ENCODE peak calls at places on chromosomes 16 and 17, in seven cellular contexts. V is fibroblast of mammary gland, I is ovary, C is fibroblast of the aortic adventitia, L is AG04450, W is upper lobe of right lung, M is aorta. E is an unnamed sample.

GRCh38 chr17:45364531-45365390 is 47.9 kb upstream of the MAP3K14 start:
- DNase-seq in V (peak; percentile 21), I (no peak), C (peak; percentile 63), L (no peak), W (peak; percentile 35), M (no peak), E (no peak)

GRCh38 chr17:31495049-31495885 is 103.8 kb downstream of the RAB11FIP4 start:
- DNase-seq in V (no peak), I (no peak), C (no peak), L (no peak), W (no peak), M (no peak), E (no peak)

GRCh38 chr17:33013596-33014375 is 22.1 kb downstream of the SPACA3 start:
- DNase-seq in V (no peak), I (no peak), C (no peak), L (no peak), W (no peak), M (no peak), E (no peak)

GRCh38 chr16:57266531-57267268 is 17.8 kb downstream of the PLLP start:
- DNase-seq in V (no peak), I (no peak), C (no peak), L (no peak), W (no peak), M (no peak), E (no peak)

GRCh38 chr17:42518046-42518754 is 17.8 kb upstream of the NAGLU start:
- DNase-seq in V (peak; percentile 99), I (peak; percentile 83), C (peak; percentile 99), L (peak; percentile 94), W (peak; percentile 76), M (peak; percentile 91), E (peak; percentile 69)

GRCh38 chr17:74742153-74742515 is 5.1 kb downstream of the RAB37 start:
- DNase-seq in V (no peak), I (no peak), C (no peak), L (no peak), W (no peak), M (peak; percentile 49), E (no peak)

GRCh38 chr16:11955713-11956123 is 9.3 kb upstream of the TNFRSF17 start:
- DNase-seq in V (peak; percentile 98), I (no peak), C (peak; percentile 89), L (peak; percentile 87), W (no peak), M (no peak), E (no peak)

GRCh38 chr16:4936991-4937781 is at the start of gene PPL:
- DNase-seq in V (no peak), I (peak; percentile 65), C (no peak), L (no peak), W (peak; percentile 96), M (no peak), E (peak; percentile 94)

GRCh38 chr17:77535435-77535834 is 394.7 kb downstream of the SEC14L1 start:
- DNase-seq in V (no peak), I (no peak), C (no peak), L (no peak), W (peak; percentile 45), M (peak; percentile 67), E (no peak)

GRCh38 chr16:69408451-69408850 is 16.0 kb upstream of the CYB5B start:
- DNase-seq in V (no peak), I (no peak), C (no peak), L (no peak), W (no peak), M (no peak), E (no peak)

GRCh38 chr16:4359914-4360313 is 8.8 kb upstream of the PAM16 start:
- DNase-seq in V (no peak), I (no peak), C (no peak), L (no peak), W (no peak), M (no peak), E (no peak)

GRCh38 chr16:59324462-59324861 is 590.3 kb upstream of the GOT2 start:
- DNase-seq in V (no peak), I (no peak), C (no peak), L (no peak), W (no peak), M (no peak), E (no peak)

GRCh38 chr16:55622302-55622701 is 33.5 kb upstream of the SLC6A2 start:
- DNase-seq in V (no peak), I (no peak), C (no peak), L (no peak), W (no peak), M (no peak), E (no peak)

GRCh38 chr17:37247825-37248224 is 128.0 kb upstream of the C17orf78 start:
- DNase-seq in V (no peak), I (no peak), C (no peak), L (no peak), W (no peak), M (no peak), E (no peak)

GRCh38 chr16:61890346-61890745 is 145.9 kb downstream of the CDH8 start:
- DNase-seq in V (no peak), I (no peak), C (no peak), L (no peak), W (no peak), M (no peak), E (no peak)

GRCh38 chr16:79740153-79740720 is 139.7 kb upstream of the MAF start:
- DNase-seq in V (no peak), I (no peak), C (no peak), L (no peak), W (no peak), M (no peak), E (no peak)

GRCh38 chr17:57940653-57941329 is 14.4 kb downstream of the CUEDC1 start:
- DNase-seq in V (peak; percentile 64), I (no peak), C (no peak), L (no peak), W (no peak), M (no peak), E (no peak)

GRCh38 chr17:55795098-55795497 is 44.2 kb downstream of the PCTP start:
- DNase-seq in V (no peak), I (no peak), C (no peak), L (no peak), W (no peak), M (no peak), E (no peak)

DNA sequence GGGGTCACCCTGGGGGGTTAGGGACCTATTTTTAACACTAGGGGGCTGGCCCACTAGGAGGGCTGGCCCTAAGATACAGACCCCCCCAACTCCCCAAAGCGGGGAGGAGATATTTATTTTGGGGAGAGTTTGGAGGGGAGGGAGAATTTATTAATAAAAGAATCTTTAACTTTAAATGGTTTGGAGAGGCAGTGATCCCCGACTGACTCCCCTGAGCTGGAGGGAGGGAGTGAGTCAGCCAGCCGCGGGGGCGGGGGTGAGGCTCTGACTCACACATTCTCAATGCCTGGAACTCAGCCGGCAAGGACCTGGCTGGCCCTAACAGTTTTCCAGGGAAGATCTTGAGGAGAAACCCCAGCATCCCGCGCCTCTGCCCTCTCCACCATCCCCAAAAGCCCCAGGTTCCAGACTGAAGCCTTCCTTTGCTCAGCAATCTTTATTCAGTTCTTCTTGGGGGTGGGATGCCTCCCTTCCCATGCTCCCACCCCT is 1.5 kb downstream of the HCFC1R1 start:
- DNase-seq in V (peak; percentile 96), I (peak; percentile 90), C (peak; percentile 96), L (peak; percentile 92), W (peak; percentile 94), M (peak; percentile 95), E (peak; percentile 92)
- H3K4me3 ChIP-seq in V (peak overlapping the region; percentile 74), I (no peak overlapping the region), C (peak overlapping the region; percentile 92), L (peak overlapping the region; percentile 94), W (peak overlapping the region; percentile 68), M (peak overlapping the region; percentile 82), E (peak overlapping the region; percentile 77)

GRCh38 chr17:83067718-83068261 is 11.6 kb upstream of the METRNL start:
- DNase-seq in V (no peak), I (no peak), C (no peak), L (no peak), W (peak; percentile 44), M (peak; percentile 29), E (no peak)

GRCh38 chr17:83064732-83065659 is 14.4 kb upstream of the METRNL start:
- DNase-seq in V (no peak), I (peak; percentile 30), C (no peak), L (no peak), W (peak; percentile 85), M (peak; percentile 45), E (peak; percentile 74)

GRCh38 chr17:83064021-83064731 is 15.2 kb upstream of the METRNL start:
- DNase-seq in V (no peak), I (peak; percentile 15), C (no peak), L (no peak), W (peak; percentile 63), M (peak; percentile 34), E (peak; percentile 40)

GRCh38 chr17:83067071-83067717 is 12.2 kb upstream of the METRNL start:
- DNase-seq in V (no peak), I (peak; percentile 18), C (no peak), L (no peak), W (peak; percentile 66), M (peak; percentile 48), E (peak; percentile 34)

GRCh38 chr17:83065660-83066542 is 13.5 kb upstream of the METRNL start:
- DNase-seq in V (no peak), I (peak; percentile 19), C (no peak), L (no peak), W (peak; percentile 61), M (peak; percentile 37), E (peak; percentile 36)
- H3K4me3 ChIP-seq in V (no peak overlapping the region), I (no peak overlapping the region), C (no peak overlapping the region), L (no peak overlapping the region), W (no peak overlapping the region), M (no peak overlapping the region), E (no peak overlapping the region)

GRCh38 chr17:79802039-79802735 is 5.3 kb upstream of the CBX8 start:
- DNase-seq in V (no peak), I (no peak), C (no peak), L (no peak), W (no peak), M (no peak), E (no peak)

GRCh38 chr17:79799538-79800324 is 2.9 kb upstream of the CBX8 start:
- DNase-seq in V (no peak), I (no peak), C (no peak), L (no peak), W (peak; percentile 52), M (no peak), E (no peak)

GRCh38 chr17:79799174-79799537 is 2.3 kb upstream of the CBX8 start:
- DNase-seq in V (no peak), I (no peak), C (no peak), L (no peak), W (peak; percentile 67), M (no peak), E (no peak)

GRCh38 chr17:79801156-79802038 is 4.5 kb upstream of the CBX8 start:
- DNase-seq in V (no peak), I (no peak), C (no peak), L (no peak), W (peak; percentile 68), M (no peak), E (no peak)

GRCh38 chr17:79800325-79801155 is 3.7 kb upstream of the CBX8 start:
- DNase-seq in V (peak; percentile 49), I (no peak), C (peak; percentile 45), L (no peak), W (peak; percentile 64), M (no peak), E (no peak)
- H3K4me3 ChIP-seq in V (no peak overlapping the region), I (no peak overlapping the region), C (no peak overlapping the region), L (no peak overlapping the region), W (no peak overlapping the region), M (no peak overlapping the region), E (no peak overlapping the region)

DNA sequence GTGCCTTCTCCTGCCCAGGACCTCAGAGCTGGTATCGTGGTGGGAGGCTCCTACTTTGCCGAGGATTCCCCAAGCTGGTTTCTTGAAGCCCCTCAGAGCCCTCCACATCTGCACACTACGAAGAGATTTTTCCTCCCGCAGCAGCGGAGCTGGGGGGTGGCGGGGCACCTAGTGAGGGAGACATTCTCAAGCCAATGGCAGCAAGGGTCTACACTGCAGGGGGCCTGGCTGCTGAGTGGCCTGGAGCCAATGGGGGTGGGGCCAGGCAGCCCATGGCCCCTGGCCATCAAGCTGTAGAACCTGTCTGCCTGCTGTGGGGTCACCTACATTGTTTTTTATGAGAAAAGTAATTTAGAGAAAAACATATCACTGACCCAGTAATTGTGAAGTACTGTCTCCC is 5.0 kb downstream of the SLC26A11 start:
- DNase-seq in V (no peak), I (no peak), C (no peak), L (no peak), W (no peak), M (no peak), E (no peak)
- H3K4me3 ChIP-seq in V (no peak overlapping the region), I (no peak overlapping the region), C (no peak overlapping the region), L (no peak overlapping the region), W (no peak overlapping the region), M (no peak overlapping the region), E (no peak overlapping the region)

E was measured in lower lobe of right lung.